ENCODE peak calls at places on chromosomes 7 and 10, in four cellular contexts. I is Caco-2, P is fibroblast of pulmonary artery, L is HCT116. V is an unnamed sample.

GRCh38 chr10:131193923-131194322 is 117.6 kb downstream of the TCERG1L start:
- DNase-seq in I (no peak), P (no peak), L (no peak), V (no peak)

GRCh38 chr7:81499262-81500116 is 270.4 kb downstream of the HGF start:
- DNase-seq in I (peak), P (peak), L (peak), V (peak)

GRCh38 chr10:12549297-12549696 is 199.9 kb downstream of the CAMK1D start:
- DNase-seq in I (peak), P (no peak), L (peak), V (no peak)

GRCh38 chr10:113965077-113965476 is 78.6 kb upstream of the ADRB1 start:
- DNase-seq in I (no peak), P (no peak), L (no peak), V (no peak)

GRCh38 chr10:3853547-3853989 is 68.6 kb upstream of the KLF6 start:
- DNase-seq in I (peak), P (peak), L (no peak), V (peak)

GRCh38 chr7:131897016-131897789 is 340.8 kb upstream of the PODXL start:
- DNase-seq in I (no peak), P (peak), L (peak), V (peak)

GRCh38 chr10:102744374-102745051 is 765 bp downstream of the WBP1L start:
- DNase-seq in I (no peak), P (no peak), L (no peak), V (no peak)

GRCh38 chr7:4837041-4837813 is 24.6 kb downstream of the PAPOLB start:
- DNase-seq in I (no peak), P (no peak), L (no peak), V (peak)

GRCh38 chr10:125479059-125479458 is 203.9 kb downstream of the TEX36 start:
- DNase-seq in I (no peak), P (no peak), L (peak), V (no peak)

GRCh38 chr10:125038637-125039036 is 96.7 kb downstream of the ZRANB1 start:
- DNase-seq in I (peak), P (no peak), L (peak), V (no peak)

GRCh38 chr7:50306491-50307367 is 2.2 kb downstream of the IKZF1 start:
- DNase-seq in I (no peak), P (no peak), L (no peak), V (no peak)

GRCh38 chr10:6110136-6110535 is 21.3 kb downstream of the RBM17 start:
- DNase-seq in I (no peak), P (no peak), L (no peak), V (no peak)

GRCh38 chr10:10785627-10786333 is 231.9 kb upstream of the CELF2 start:
- DNase-seq in I (no peak), P (peak), L (no peak), V (peak)

GRCh38 chr7:109950256-109950655 is 1140.7 kb upstream of the LRRN3 start:
- DNase-seq in I (peak), P (no peak), L (no peak), V (no peak)

GRCh38 chr10:2938869-2939268 is 128.5 kb upstream of the PFKP start:
- DNase-seq in I (no peak), P (peak), L (no peak), V (peak)

GRCh38 chr7:122014697-122015096 is 129.4 kb downstream of the AASS start:
- DNase-seq in I (no peak), P (peak), L (no peak), V (peak)

GRCh38 chr10:60524541-60524940 is 134.9 kb upstream of the ANK3 start:
- DNase-seq in I (no peak), P (peak), L (no peak), V (peak)

GRCh38 chr7:24284699-24285506 is 913 bp downstream of the NPY start:
- DNase-seq in I (no peak), P (no peak), L (no peak), V (no peak)

GRCh38 chr10:132915411-132915810 is 27.0 kb downstream of the CFAP46 start:
- DNase-seq in I (no peak), P (no peak), L (no peak), V (no peak)

GRCh38 chr7:12921751-12922345 is 234.4 kb downstream of the ARL4A start:
- DNase-seq in I (no peak), P (no peak), L (no peak), V (no peak)

GRCh38 chr10:100972115-100972903 is 3.0 kb downstream of the SEMA4G start:
- DNase-seq in I (no peak), P (no peak), L (no peak), V (no peak)

GRCh38 chr10:11057018-11057417 is 39.3 kb downstream of the CELF2 start:
- DNase-seq in I (no peak), P (no peak), L (no peak), V (no peak)

GRCh38 chr7:133797355-133797754 is 329.8 kb upstream of the LRGUK start:
- DNase-seq in I (no peak), P (no peak), L (no peak), V (no peak)

GRCh38 chr7:2734761-2735571 is 47.0 kb downstream of the AMZ1 start:
- DNase-seq in I (no peak), P (no peak), L (no peak), V (peak)

GRCh38 chr7:2886900-2887299 is 42.8 kb upstream of the GNA12 start:
- DNase-seq in I (peak), P (peak), L (peak), V (peak)

GRCh38 chr7:71511361-71511807 is 379.4 kb downstream of the GALNT17 start:
- DNase-seq in I (no peak), P (no peak), L (no peak), V (no peak)

GRCh38 chr10:129466703-129467345 is at the start of gene MGMT:
- DNase-seq in I (peak), P (peak), L (peak), V (peak)

GRCh38 chr7:130160455-130160854 is 44.8 kb downstream of the TMEM209 start:
- DNase-seq in I (no peak), P (no peak), L (no peak), V (no peak)

GRCh38 chr7:18278306-18278705 is 217.2 kb upstream of the HDAC9 start:
- DNase-seq in I (no peak), P (no peak), L (no peak), V (no peak)

GRCh38 chr10:116113721-116114501 is 159.1 kb downstream of the GFRA1 start:
- DNase-seq in I (no peak), P (no peak), L (no peak), V (no peak)

GRCh38 chr7:27237735-27238334 is 4.8 kb upstream of the EVX1 start:
- DNase-seq in I (no peak), P (no peak), L (no peak), V (peak)

GRCh38 chr10:3226960-3227724 is 54.6 kb upstream of the PITRM1 start:
- DNase-seq in I (no peak), P (peak), L (peak), V (peak)

GRCh38 chr7:4479367-4480039 is 202.6 kb upstream of the FOXK1 start:
- DNase-seq in I (peak), P (peak), L (peak), V (peak)

GRCh38 chr7:130998993-130999602 is 265.1 kb upstream of the KLF14 start:
- DNase-seq in I (no peak), P (peak), L (peak), V (peak)

GRCh38 chr7:8260871-8261707 is 878 bp downstream of the ICA1 start:
- DNase-seq in I (peak), P (no peak), L (no peak), V (no peak)

DNA sequence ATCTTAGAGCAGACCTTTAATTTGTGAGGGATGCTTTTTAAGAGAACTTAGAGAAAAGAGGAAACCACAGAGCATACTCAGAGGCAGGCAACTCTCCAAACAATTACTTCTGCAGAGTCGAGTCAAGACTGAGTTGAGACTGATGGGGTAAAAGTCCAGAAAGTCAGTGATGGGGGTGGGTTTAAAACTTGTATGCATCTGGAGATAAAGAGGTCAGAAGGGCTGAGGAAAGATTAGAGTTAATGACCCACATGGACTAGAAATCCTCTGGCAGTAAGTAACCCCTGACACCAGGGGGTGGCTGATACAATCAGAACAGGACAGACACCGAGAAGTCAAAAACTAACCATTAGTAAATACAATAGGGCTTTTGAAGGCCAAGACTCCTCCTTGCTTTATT is 42.4 kb upstream of the SEPTIN7 start:
- DNase-seq in I (peak), P (no peak), L (no peak), V (peak)
- TF ChIP-seq CTCF in I (peak), P (peak), L (no peak), V (peak)

DNA sequence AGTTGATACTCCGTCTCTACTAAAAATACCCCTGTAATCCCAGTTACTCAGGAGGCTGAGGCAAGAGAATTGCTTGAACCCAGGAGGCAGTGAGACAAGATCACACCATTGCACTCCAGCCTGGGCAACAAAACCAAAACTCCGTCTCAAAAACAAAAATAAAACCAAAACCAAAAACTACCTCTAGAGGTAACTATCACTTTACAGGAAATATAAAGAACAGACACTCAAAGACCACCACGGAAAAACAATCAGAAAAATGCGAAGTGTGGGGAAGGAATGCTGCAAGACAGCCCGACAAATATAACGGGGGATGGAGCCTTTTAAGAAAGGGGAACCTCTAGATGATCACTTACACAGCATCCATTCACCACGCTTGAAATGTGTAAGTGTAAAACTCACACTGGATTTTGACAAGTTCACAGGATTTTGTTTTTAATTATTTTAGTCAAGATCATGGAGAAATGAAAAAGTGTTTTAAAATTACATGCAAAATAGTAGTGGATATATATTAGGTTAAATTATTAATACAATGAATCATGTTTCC is 4.2 kb downstream of the HNRNPF start:
- DNase-seq in I (no peak), P (no peak), L (no peak), V (no peak)
- H3K4me3 ChIP-seq in I (no peak), P (peak), L (peak), V (peak)

DNA sequence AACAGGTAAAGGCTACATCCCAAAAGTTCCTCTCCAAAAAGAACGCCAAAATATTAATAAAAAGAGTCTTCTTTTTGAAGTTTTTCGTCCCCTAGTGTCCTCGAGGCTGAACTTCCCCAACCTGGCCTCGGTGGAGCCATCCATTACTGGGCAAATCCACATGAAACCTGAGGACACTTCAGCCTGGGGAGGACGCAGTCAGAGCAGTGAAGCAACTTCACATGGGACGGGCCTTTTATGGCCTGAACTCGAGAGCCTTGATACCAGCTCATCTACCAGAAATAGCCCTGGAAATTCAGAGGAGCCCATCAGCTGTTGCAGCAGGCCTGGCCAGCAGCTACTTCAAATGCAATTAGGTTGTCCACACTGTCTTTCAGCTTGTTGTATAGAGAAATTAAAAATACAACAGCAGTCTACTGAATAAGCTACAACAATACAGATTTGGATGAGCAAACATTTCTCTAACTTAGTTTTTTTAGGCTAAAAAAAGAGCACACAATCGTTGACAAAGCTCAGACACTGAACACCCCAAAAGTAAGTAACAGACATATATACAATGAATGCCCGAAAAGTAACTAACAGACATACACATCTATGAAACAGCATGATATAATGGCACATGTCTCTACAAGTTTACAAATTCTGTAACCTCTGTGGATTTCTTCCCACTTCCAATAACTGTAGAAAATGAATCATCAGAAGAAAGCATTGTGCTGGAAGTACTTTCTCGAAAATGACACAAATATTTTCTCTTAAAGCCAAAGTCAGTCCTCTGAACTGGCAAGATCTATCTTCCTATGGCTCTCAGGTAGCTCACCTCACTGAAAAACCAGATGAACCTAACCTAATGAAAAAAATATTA is at the start of gene SVIL:
- DNase-seq in I (peak), P (peak), L (no peak), V (peak)
- TF ChIP-seq CTCF in I (no peak), P (no peak), L (no peak), V (no peak)

GRCh38 chr7:136213012-136213411 is 235.9 kb upstream of the MTPN start:
- DNase-seq in I (no peak), P (no peak), L (no peak), V (no peak)
- H3K4me3 ChIP-seq in I (no peak), P (no peak), L (no peak), V (no peak)

DNA sequence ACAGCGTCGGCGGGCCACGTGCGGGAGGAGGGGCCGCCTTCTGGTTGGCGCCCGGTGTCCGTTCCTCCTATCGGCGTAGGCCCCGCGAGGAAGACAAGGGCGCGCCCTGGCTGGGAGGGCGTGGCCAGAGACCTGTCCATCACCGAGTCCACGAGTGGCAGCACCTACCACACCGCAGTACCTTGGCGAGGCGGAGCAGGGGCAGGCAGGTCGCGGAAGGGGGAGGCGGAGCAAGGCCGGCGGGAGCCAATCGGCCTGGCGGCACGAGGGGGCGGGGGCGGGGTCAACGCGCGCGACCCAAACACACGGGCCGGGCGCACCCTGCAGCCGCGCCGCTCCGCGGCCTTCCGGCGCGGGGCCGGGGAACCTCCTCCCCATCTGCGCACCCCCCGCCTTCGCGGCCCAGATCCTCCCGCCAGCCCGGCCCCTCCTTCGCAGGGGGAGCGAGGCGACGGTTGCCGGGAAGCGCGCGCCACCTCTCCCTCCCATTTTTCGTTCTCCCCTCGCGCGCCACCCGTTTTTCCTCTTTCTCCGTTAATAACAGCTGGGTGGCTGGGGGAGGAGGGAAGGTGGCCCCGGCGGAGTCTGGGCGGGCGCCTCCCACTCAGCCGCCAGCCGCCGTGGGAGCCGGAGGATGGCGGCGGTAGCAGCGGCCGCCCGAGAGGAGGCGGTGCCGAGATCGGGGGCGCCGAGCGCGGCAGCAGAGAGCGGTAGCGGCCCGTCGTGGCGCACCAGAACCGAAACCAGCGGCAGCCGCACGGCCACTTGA is at the start of gene ZNRF2:
- DNase-seq in I (peak), P (peak), L (peak), V (peak)
- TF ChIP-seq CTCF in I (peak), P (peak), L (peak), V (peak)

GRCh38 chr10:119531067-119531466 is 11.5 kb downstream of the RGS10 start:
- DNase-seq in I (no peak), P (no peak), L (no peak), V (peak)
- H3K4me3 ChIP-seq in I (no peak), P (no peak), L (no peak), V (no peak)

DNA sequence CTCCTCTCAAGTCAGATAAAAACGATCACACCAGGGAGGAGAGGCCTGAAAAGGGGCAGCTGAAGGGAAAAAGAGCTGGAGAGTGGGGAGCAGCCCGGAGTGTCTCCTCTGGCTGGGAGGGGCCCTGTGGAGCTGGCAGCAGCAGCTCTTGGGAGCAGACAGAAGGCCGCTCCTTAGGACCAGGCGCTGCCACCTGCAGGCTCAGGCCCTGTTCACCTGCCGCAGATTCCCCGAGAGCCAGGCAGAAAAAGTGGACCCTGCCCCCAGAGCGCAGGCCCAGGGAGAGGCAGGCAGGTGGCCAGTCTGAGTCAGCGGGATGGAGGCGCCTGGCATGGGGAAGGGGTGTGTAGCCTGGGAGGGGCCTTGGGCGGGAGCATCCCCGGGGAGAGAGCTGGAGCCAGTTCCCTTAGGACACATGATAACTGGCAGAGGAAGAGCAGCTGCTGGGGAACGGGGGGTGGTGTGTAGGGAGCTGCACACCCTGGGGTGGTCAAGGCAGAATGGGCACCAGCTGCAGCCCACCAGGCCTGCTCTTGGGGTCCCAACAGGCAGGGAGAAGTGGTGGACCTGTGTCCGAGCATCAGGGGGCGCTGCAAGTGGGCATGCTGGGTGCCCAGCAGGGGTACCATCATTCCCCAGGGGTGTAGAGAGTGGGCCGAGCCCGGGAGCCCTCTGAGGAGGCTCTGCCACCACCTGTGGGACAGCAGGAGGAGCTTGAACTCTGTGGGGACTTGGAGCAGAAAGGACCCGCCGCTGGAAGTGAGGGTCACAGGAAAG is 177.2 kb upstream of the RHEB start:
- DNase-seq in I (peak), P (no peak), L (no peak), V (peak)
- TF ChIP-seq CTCF in I (peak), P (no peak), L (no peak), V (no peak)

DNA sequence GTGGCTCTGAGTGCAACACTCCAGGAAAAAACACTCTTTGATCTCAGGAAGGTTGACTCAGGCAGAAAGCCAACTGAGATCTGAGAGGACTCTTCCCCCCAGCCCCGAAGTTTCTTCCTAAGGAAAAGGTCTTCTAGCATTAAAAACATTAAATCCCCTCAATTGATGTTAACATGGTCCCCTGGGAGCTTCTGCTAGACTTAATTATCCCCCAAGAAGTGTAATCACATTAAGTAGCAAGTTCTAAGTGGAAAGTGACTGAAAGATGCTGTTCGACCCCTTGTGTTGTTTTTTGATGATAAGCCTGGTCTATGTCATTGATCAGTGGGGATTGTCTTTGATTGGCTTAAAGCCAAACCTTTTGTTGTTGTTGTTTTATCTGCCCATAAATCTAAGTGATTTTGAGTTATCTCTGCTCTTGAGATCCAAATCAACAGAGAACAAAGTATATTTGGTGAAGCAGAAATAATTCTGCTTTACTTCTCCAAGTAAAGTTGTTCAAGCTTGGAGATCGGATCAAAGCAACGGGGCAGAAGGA is 3.4 kb downstream of the NRP1 start:
- DNase-seq in I (no peak), P (no peak), L (no peak), V (no peak)
- H3K4me3 ChIP-seq in I (no peak), P (peak), L (no peak), V (peak)

GRCh38 chr7:148697950-148698396 is 730 bp upstream of the CUL1 start:
- DNase-seq in I (no peak), P (peak), L (no peak), V (no peak)

GRCh38 chr7:148698397-148699023 is at the start of gene CUL1:
- DNase-seq in I (peak), P (peak), L (peak), V (peak)

GRCh38 chr7:148699772-148700629 is 1.3 kb downstream of the CUL1 start:
- DNase-seq in I (no peak), P (peak), L (no peak), V (peak)

GRCh38 chr7:148700693-148701092 is 2.0 kb downstream of the CUL1 start:
- DNase-seq in I (peak), P (peak), L (no peak), V (peak)

GRCh38 chr7:148699024-148699771 is 495 bp downstream of the CUL1 start:
- DNase-seq in I (peak), P (peak), L (no peak), V (peak)
- TF ChIP-seq CTCF in I (no peak), P (no peak), L (no peak), V (no peak)

GRCh38 chr7:113912881-113913280 is 5.9 kb downstream of the PPP1R3A start:
- DNase-seq in I (no peak), P (no peak), L (no peak), V (no peak)
- H3K4me3 ChIP-seq in I (no peak), P (no peak), L (no peak), V (no peak)

V was measured in fibroblast of villous mesenchyme.